ENCODE peak calls at places on chromosomes 3 and 15, in seven cellular contexts. C is SJCRH30; R is CD4-positive, alpha-beta memory T cell; Z is aorta; E is stomach; O is brain microvascular endothelial cell; M is OCI-LY7. I is an unnamed sample. For H3K36me3, the result is how much of the 10 kb centered on the place peaks cover.

GRCh38 chr3:89116486-89116885 is 9.1 kb downstream of the EPHA3 start:
- DNase-seq in R (no peak), M (no peak), C (no peak), Z (no peak), O (no peak), E (no peak), I (no peak)

GRCh38 chr3:170226426-170226960 is 4.3 kb downstream of the PRKCI start:
- DNase-seq in M (no peak), C (no peak), R (no peak), O (no peak), E (no peak), Z (no peak), I (no peak)

GRCh38 chr3:134542287-134542686 is 56.4 kb downstream of the CEP63 start:
- DNase-seq in C (no peak), Z (no peak), R (no peak), O (no peak), M (no peak), E (no peak), I (no peak)

GRCh38 chr3:16514799-16515353 is 1.4 kb upstream of the RFTN1 start:
- DNase-seq in R (no peak), E (no peak), C (no peak), M (no peak), O (no peak), Z (no peak), I (no peak)

GRCh38 chr3:37481986-37482385 is 307.6 kb upstream of the LRRFIP2 start:
- DNase-seq in C (peak), M (no peak), Z (no peak), E (no peak), R (no peak), O (no peak), I (no peak)

GRCh38 chr3:122940628-122941086 is 86.9 kb downstream of the SEMA5B start:
- DNase-seq in R (no peak), C (no peak), O (no peak), M (no peak), Z (no peak), E (no peak), I (no peak)

GRCh38 chr15:53830707-53831386 is 71.4 kb upstream of the WDR72 start:
- DNase-seq in C (no peak), M (no peak), R (no peak), O (no peak), Z (no peak), E (peak), I (no peak)

GRCh38 chr3:169430687-169431404 is 232.7 kb downstream of the MECOM start:
- DNase-seq in E (peak), O (peak), C (no peak), R (no peak), M (peak), Z (no peak), I (no peak)

GRCh38 chr3:166367947-166368533 is 530.8 kb upstream of the BCHE start:
- DNase-seq in E (no peak), M (no peak), R (no peak), C (no peak), O (no peak), Z (no peak), I (no peak)

GRCh38 chr15:32831458-32831857 is 113.7 kb downstream of the GREM1 start:
- DNase-seq in M (no peak), O (no peak), R (no peak), C (no peak), E (no peak), Z (no peak), I (no peak)

GRCh38 chr3:100213891-100214573 is 46.8 kb upstream of the TBC1D23 start:
- DNase-seq in O (no peak), C (no peak), M (no peak), R (no peak), E (no peak), Z (no peak), I (no peak)

GRCh38 chr3:146020969-146021368 is 140.0 kb downstream of the PLOD2 start:
- DNase-seq in Z (no peak), O (no peak), C (no peak), M (no peak), R (no peak), E (no peak), I (no peak)

GRCh38 chr3:58333206-58334012 is 717 bp downstream of the PXK start:
- DNase-seq in O (no peak), E (peak), R (no peak), M (peak), C (peak), Z (no peak), I (peak)

GRCh38 chr3:21294768-21295167 is 456.2 kb downstream of the ZNF385D start:
- DNase-seq in E (no peak), Z (no peak), C (no peak), O (no peak), M (no peak), R (no peak), I (no peak)

GRCh38 chr3:23573827-23574226 is 231.9 kb upstream of the UBE2E1 start:
- DNase-seq in O (no peak), R (no peak), C (no peak), M (no peak), Z (no peak), E (no peak), I (no peak)

GRCh38 chr3:99006686-99007085 is 105.2 kb upstream of the DCBLD2 start:
- DNase-seq in O (no peak), R (no peak), E (no peak), Z (no peak), C (no peak), M (no peak), I (no peak)

GRCh38 chr3:21942328-21942727 is 191.3 kb upstream of the ZNF385D start:
- DNase-seq in M (no peak), O (peak), E (no peak), C (peak), Z (no peak), R (no peak), I (no peak)

GRCh38 chr15:48298914-48299313 is 32.3 kb upstream of the DUT start:
- DNase-seq in Z (no peak), E (no peak), O (no peak), M (no peak), C (no peak), R (no peak), I (no peak)

GRCh38 chr3:196127308-196128040 is 45.6 kb upstream of the TFRC start:
- DNase-seq in E (peak), C (no peak), Z (no peak), R (peak), M (no peak), O (no peak), I (no peak)

GRCh38 chr15:80978685-80979084 is 10.9 kb downstream of the MESD start:
- DNase-seq in Z (no peak), M (no peak), O (no peak), E (no peak), R (no peak), C (no peak), I (no peak)

GRCh38 chr15:84082739-84083138 is 152.8 kb upstream of the GOLGA6L4 start:
- DNase-seq in C (no peak), E (no peak), O (no peak), M (no peak), Z (no peak), R (no peak), I (no peak)

GRCh38 chr3:194381460-194381875 is 11.9 kb upstream of the LRRC15 start:
- DNase-seq in R (no peak), C (no peak), O (no peak), M (no peak), Z (no peak), E (peak), I (no peak)

GRCh38 chr15:92847841-92848240 is 52.3 kb upstream of the CHD2 start:
- DNase-seq in E (no peak), Z (no peak), C (no peak), O (no peak), M (no peak), R (no peak), I (no peak)

GRCh38 chr15:92846716-92847115 is 53.4 kb upstream of the CHD2 start:
- DNase-seq in R (no peak), Z (no peak), M (no peak), E (no peak), C (no peak), O (no peak), I (no peak)

GRCh38 chr15:92843326-92843725 is 56.8 kb upstream of the CHD2 start:
- DNase-seq in O (no peak), R (no peak), M (no peak), Z (no peak), C (peak), E (no peak), I (no peak)

GRCh38 chr15:92843819-92844218 is 56.3 kb upstream of the CHD2 start:
- DNase-seq in R (no peak), C (peak), O (no peak), Z (no peak), M (no peak), E (no peak), I (peak)

DNA sequence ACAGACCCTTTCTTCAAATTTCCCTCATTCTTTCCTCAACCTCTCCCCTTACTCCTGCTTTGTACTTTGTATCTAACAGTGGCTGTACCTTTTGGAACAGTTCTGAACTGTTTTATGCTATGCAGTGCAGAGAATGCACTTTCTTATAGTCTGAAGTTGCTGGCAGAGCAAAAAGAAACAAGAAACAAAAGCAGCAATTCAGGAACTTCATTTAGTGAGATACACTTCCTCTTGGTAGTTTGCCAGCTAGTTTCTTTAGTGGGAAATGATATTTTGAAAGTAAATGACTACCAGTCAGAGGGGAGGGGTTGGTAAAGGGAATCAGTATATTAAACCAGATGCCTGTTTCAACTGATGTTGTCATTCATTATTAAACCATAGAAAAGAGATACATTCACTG is 55.0 kb upstream of the CHD2 start:
- DNase-seq in M (peak), O (no peak), Z (no peak), R (peak), E (no peak), C (no peak), I (no peak)
- H3K27ac ChIP-seq in M (peak), O (no peak), Z (no peak), R (peak), E (peak), C (no peak), I (peak)

GRCh38 chr15:42184313-42184712 is 23.8 kb downstream of the VPS39 start:
- DNase-seq in E (no peak), R (no peak), Z (peak), O (no peak), M (no peak), C (peak), I (no peak)
- H3K36me3 ChIP-seq in E (half or more), R (half or more), Z (under half), O (under half), M (half or more), C (under half), I (half or more)

GRCh38 chr3:138349926-138350665 is 1.7 kb downstream of the MRAS start:
- DNase-seq in O (no peak), E (no peak), R (no peak), M (no peak), Z (no peak), C (no peak), I (no peak)
- H3K4me3 ChIP-seq in O (peak), E (peak), R (no peak), M (no peak), Z (peak), C (peak), I (no peak)

GRCh38 chr3:12675115-12675810 is 11.3 kb upstream of the RAF1 start:
- DNase-seq in R (no peak), O (no peak), E (no peak), M (no peak), Z (no peak), C (no peak), I (no peak)
- H3K27ac ChIP-seq in R (no peak), O (no peak), E (no peak), M (no peak), Z (no peak), C (no peak), I (no peak)

GRCh38 chr15:60379466-60380274 is 18.1 kb downstream of the ANXA2 start:
- DNase-seq in R (no peak), Z (no peak), M (no peak), C (peak), O (peak), E (no peak), I (no peak)
- H3K36me3 ChIP-seq in R (under half), Z (under half), M (under half), C (under half), O (half or more), E (half or more), I (under half)

GRCh38 chr15:71547066-71547465 is 263.3 kb upstream of the NR2E3 start:
- DNase-seq in O (no peak), Z (no peak), R (no peak), M (no peak), C (peak), E (peak), I (no peak)
- H3K4me3 ChIP-seq in O (no peak), Z (no peak), R (no peak), M (no peak), C (no peak), E (peak), I (no peak)

DNA sequence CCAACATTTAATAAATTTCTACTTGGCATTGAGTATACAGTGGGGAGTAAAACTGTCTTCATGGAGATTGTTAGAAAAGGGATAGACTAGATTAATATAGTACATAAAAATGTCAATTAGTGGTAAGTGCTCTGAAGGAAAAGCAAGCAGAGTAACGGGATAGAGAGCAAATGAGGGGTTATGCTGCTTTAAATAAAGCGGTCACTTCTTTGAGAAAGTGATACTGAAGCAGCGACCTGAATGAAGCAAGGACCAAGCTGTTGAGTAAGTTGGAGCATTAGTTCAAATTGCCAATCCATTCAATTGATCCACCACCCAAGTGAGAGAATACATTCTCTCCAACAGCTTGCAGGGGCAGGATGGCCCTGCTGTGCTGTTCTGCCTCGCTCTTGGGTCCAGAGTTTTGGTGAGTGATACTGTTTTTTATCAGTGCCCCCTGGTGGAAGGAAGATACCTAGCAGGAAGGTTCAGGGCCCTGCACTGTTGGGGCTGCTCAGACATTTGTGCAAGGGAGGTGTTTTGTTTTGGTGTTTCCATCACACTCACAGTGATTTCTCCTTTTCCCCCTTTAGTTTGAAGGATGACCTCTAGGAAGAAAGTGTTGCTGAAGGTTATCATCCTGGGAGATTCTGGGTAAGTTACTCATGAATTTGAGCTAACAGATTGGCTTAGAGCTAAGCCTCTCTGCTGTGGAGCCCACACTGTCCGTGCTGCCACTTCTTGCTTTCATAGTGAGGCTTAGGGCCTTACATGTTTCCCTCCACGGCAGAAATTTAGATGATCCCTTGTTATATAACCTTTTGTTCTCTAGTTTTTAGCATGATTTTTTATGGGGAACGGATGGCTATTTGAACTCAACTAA is 69.0 kb downstream of the RAB7A start:
- DNase-seq in M (peak), C (peak), E (peak), R (peak), Z (no peak), O (peak), I (peak)
- H3K27ac ChIP-seq in M (no peak), C (no peak), E (peak), R (peak), Z (no peak), O (no peak), I (no peak)

DNA sequence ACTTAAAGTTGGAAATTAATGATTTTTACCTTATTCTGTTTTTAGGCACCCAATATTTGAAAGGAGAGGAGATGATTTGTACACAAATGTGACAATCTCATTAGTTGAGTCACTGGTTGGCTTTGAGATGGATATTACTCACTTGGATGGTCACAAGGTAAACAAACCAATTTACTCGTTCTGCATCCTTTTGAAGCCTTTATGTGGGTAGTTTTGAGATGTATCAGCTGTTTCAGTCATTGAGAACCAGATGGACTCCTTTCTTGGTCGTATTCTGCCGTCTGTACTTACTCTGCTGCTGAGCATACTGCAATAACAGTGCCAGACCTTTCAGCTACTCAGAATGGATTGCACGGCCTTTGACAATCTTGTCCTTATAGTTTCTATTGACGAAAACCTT is 13.3 kb downstream of the DNAJB11 start:
- DNase-seq in M (no peak), R (no peak), O (no peak), E (no peak), C (no peak), Z (no peak), I (no peak)
- H3K36me3 ChIP-seq in M (half or more), R (half or more), O (under half), E (half or more), C (under half), Z (under half), I (half or more)